ENCODE peak calls at places on chromosomes 13 and 19, in seven cellular contexts. I is PC-9, W is neural progenitor cell, Q is psoas muscle, B is endothelial cell, E is retinal pigment epithelial cell, T is astrocyte of the cerebellum. G is an unnamed sample.

GRCh38 chr19:13764101-13764807 is at the start of gene MRI1:
- DNase-seq in T (no peak), W (peak; percentile 65), E (no peak), B (peak; percentile 69), I (no peak), Q (peak; percentile 89), G (peak; percentile 58)

GRCh38 chr13:25478186-25478585 is 106.4 kb downstream of the ATP8A2 start:
- DNase-seq in I (no peak), Q (no peak), B (no peak), T (no peak), E (peak; percentile 40), W (peak; percentile 70), G (no peak)

GRCh38 chr19:49387936-49388372 is at the start of gene KASH5:
- DNase-seq in B (no peak), E (no peak), Q (peak; percentile 92), I (peak; percentile 59), W (no peak), T (no peak), G (no peak)

GRCh38 chr19:14718522-14719113 is 28.8 kb downstream of the ZNF333 start:
- DNase-seq in I (no peak), E (no peak), B (no peak), W (no peak), T (no peak), Q (no peak), G (no peak)

GRCh38 chr13:35530147-35530546 is 53.7 kb upstream of the MAB21L1 start:
- DNase-seq in T (no peak), B (no peak), I (no peak), E (no peak), Q (no peak), W (no peak), G (no peak)

GRCh38 chr19:50517704-50518075 is 4.0 kb upstream of the ASPDH start:
- DNase-seq in Q (no peak), E (no peak), B (no peak), W (no peak), T (no peak), I (no peak), G (no peak)

GRCh38 chr19:51066816-51067215 is 1.9 kb upstream of the KLK13 start:
- DNase-seq in Q (no peak), B (no peak), I (no peak), E (no peak), W (no peak), T (no peak), G (no peak)

GRCh38 chr13:21371011-21371410 is 88.1 kb downstream of the ZDHHC20 start:
- DNase-seq in E (no peak), W (no peak), B (no peak), T (peak; percentile 8), Q (no peak), I (no peak), G (no peak)

GRCh38 chr19:2759392-2759791 is 19.6 kb upstream of the SLC39A3 start:
- DNase-seq in W (no peak), B (no peak), T (no peak), Q (no peak), I (no peak), E (no peak), G (no peak)

GRCh38 chr19:1221141-1221903 is 15.7 kb downstream of the STK11 start:
- DNase-seq in Q (peak; percentile 94), W (peak; percentile 75), I (no peak), T (no peak), E (no peak), B (peak; percentile 69), G (peak; percentile 61)

GRCh38 chr13:87128006-87128405 is 543.2 kb upstream of the SLITRK5 start:
- DNase-seq in W (peak; percentile 90), E (no peak), B (no peak), Q (no peak), I (no peak), T (peak; percentile 28), G (no peak)

GRCh38 chr13:114185182-114185971 is 6.3 kb downstream of the CFAP97D2 start:
- DNase-seq in W (no peak), E (no peak), I (no peak), B (no peak), T (no peak), Q (no peak), G (no peak)

GRCh38 chr13:101972191-101972590 is 429.7 kb downstream of the FGF14 start:
- DNase-seq in T (no peak), W (no peak), Q (no peak), E (no peak), B (no peak), I (peak; percentile 32), G (no peak)

GRCh38 chr13:28575200-28575599 is 80.3 kb upstream of the FLT1 start:
- DNase-seq in W (no peak), T (no peak), I (no peak), B (peak; percentile 31), E (no peak), Q (no peak), G (no peak)

DNA sequence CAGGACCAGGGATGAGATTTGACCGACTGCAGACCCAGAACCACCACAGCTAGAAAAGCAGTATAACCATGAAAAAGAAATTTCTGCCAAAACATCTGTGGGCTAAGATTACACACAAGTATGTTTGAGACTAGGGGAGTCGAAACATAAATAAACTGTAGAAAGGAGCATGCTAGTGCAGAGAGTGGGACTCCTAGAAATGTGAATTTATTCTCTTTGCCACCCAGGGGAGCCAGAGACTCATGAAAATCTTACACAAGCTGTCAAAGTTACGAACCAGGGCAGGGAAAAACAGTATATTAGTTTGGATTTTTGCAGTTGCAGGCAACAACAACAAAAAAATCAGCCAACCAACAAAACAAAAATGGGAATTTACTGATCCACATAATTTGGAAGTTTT is 12.3 kb upstream of the HSPH1 start:
- DNase-seq in Q (no peak), I (no peak), W (no peak), B (no peak), T (peak; percentile 55), E (no peak), G (no peak)
- TF ChIP-seq CTCF in Q (no peak), I (no peak), W (no peak), B (no peak), T (peak; percentile 45), E (peak; percentile 20), G (no peak)

GRCh38 chr13:77565635-77566034 is 30.1 kb downstream of the SCEL start:
- DNase-seq in E (no peak), Q (no peak), T (peak; percentile 29), W (peak; percentile 39), I (peak; percentile 50), B (peak; percentile 12), G (no peak)
- TF ChIP-seq CTCF in E (peak; percentile 62), Q (peak; percentile 28), T (peak; percentile 50), W (peak; percentile 65), I (peak; percentile 81), B (peak; percentile 17), G (peak; percentile 75)

DNA sequence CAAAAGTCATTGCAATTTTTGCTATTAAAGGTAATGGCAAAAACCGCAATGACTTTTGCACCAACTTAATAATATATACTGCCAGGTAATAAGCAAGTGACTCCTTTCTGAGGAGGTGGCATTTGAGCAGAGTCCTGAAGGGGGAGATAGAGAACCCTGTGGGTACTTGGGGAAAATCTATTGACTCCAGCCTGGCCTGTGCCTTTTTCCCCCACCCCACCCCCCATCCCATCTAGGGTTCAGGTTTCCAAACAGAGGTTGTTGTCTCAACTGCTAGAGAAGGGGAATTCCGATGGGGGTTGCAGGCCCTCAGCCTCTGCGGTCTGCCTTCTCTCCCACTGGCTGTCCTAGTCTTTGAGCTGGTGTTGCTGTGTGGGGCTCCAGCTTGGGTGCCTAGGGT is 11.5 kb downstream of the S1PR2 start:
- DNase-seq in B (no peak), W (peak; percentile 26), T (no peak), E (no peak), I (peak; percentile 68), Q (no peak), G (no peak)
- TF ChIP-seq CTCF in B (peak; percentile 39), W (peak; percentile 42), T (peak; percentile 40), E (peak; percentile 52), I (peak; percentile 69), Q (no peak), G (peak; percentile 42)

GRCh38 chr13:106143930-106144709 is 391.3 kb downstream of the EFNB2 start:
- DNase-seq in W (no peak), I (peak; percentile 99), Q (no peak), B (no peak), T (no peak), E (no peak), G (no peak)

GRCh38 chr13:106145070-106145469 is 390.4 kb downstream of the EFNB2 start:
- DNase-seq in T (no peak), Q (no peak), E (no peak), B (no peak), W (no peak), I (no peak), G (no peak)

GRCh38 chr13:106143392-106143791 is 392.1 kb downstream of the EFNB2 start:
- DNase-seq in Q (no peak), W (no peak), E (no peak), I (no peak), T (peak; percentile 73), B (no peak), G (no peak)

GRCh38 chr13:106151056-106151699 is 384.3 kb downstream of the EFNB2 start:
- DNase-seq in T (peak; percentile 97), E (peak; percentile 69), B (no peak), I (peak; percentile 99), W (peak; percentile 63), Q (no peak), G (no peak)

DNA sequence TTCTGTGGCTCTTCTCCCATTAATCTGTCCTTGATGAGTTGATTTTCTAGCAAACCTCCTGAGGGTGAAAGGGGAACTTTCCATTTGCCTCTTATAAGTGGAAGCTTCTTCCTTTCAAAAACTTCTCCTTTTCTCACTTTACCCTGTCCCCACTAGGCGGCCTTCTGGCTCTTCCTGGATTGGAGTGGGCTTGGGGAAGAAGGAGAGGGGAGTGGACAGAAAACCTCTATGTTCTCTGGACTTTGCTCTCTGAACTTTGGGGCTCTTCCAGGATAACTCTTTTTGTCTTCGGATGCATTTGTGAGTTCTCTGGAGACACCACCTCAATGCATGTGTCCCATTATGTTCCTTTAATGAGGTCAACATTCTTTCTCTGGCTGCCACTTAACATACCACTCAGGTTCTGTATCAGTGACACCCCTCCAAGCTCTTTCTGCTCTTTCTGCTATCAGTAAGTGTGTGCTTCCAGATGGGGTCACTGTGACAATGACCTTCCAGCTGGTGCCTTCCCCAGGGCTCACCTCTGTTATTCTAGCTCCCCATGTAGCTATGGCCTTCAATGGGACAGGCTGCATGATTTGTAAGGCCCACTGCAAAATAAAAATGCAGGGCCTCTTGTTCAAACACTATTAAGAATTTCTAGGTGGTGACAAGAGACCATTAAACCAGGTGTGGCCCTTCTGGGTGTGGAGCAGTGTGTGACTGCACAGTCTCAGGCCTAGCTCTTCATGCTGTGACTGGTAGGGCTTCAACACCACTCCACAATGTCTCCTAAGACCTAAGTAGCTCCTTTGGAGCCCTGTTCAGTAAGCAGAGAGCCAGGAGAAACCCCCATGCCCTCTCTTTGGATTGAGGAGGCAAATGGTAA is 389.2 kb downstream of the EFNB2 start:
- DNase-seq in T (no peak), B (no peak), Q (no peak), I (no peak), E (no peak), W (no peak), G (no peak)
- TF ChIP-seq CTCF in T (no peak), B (no peak), Q (no peak), I (no peak), E (no peak), W (no peak), G (peak; percentile 36)

GRCh38 chr13:45812599-45813372 is 38.8 kb downstream of the SIAH3 start:
- DNase-seq in T (no peak), W (no peak), B (peak; percentile 8), I (no peak), Q (no peak), E (no peak), G (no peak)

GRCh38 chr13:45811891-45812583 is 39.5 kb downstream of the SIAH3 start:
- DNase-seq in E (no peak), W (no peak), Q (no peak), T (no peak), I (no peak), B (no peak), G (no peak)

GRCh38 chr13:45809810-45810394 is 41.7 kb downstream of the SIAH3 start:
- DNase-seq in E (no peak), I (no peak), Q (no peak), T (no peak), B (no peak), W (no peak), G (no peak)

GRCh38 chr13:45807520-45808099 is 43.9 kb downstream of the SIAH3 start:
- DNase-seq in Q (no peak), B (peak; percentile 55), T (peak; percentile 36), E (peak; percentile 28), W (peak; percentile 62), I (peak; percentile 56), G (peak; percentile 14)
- TF ChIP-seq CTCF in Q (peak; percentile 66), B (peak; percentile 25), T (peak; percentile 62), E (peak; percentile 67), W (peak; percentile 79), I (peak; percentile 74), G (peak; percentile 71)

G was measured in neural crest cell.